ENCODE peak calls at places on chromosomes 7 and 10, in six cellular contexts. C is activated CD4-positive, alpha-beta T cell treated with anti-CD3 and anti-CD28 coated beads, Interleukin-2, amount 10 ng/mL, durations not matched to agents 7 days and 5 days; V is HTR-8/SVneo; I is activated naive CD4-positive, alpha-beta T cell; D is stimulated activated CD4-positive, alpha-beta T cell treated with anti-CD3 and anti-CD28 coated beads, Interleukin-12 subunit alpha, Interleukin-12 subunit beta, amount 100 ng/mL, for 4 hours; B is T-helper 2 cell. X is an unnamed sample.

GRCh38 chr7:31735991-31736982 is 49.3 kb downstream of the PPP1R17 start:
- DNase-seq in D (no peak), C (no peak), I (no peak), B (peak; percentile 3), V (peak; percentile 61), X (peak; percentile 76)

GRCh38 chr7:116576350-116577319 is 51.8 kb downstream of the CAV1 start:
- DNase-seq in V (peak; percentile 25), I (no peak), C (no peak), D (no peak), B (no peak), X (no peak)

GRCh38 chr7:158284121-158284520 is 303.5 kb downstream of the PTPRN2 start:
- DNase-seq in D (no peak), B (no peak), C (no peak), I (no peak), V (no peak), X (no peak)

GRCh38 chr10:90443342-90443741 is 414.5 kb downstream of the HTR7 start:
- DNase-seq in V (no peak), D (no peak), I (no peak), B (no peak), C (no peak), X (no peak)

GRCh38 chr10:86413046-86413728 is 46.6 kb upstream of the GRID1 start:
- DNase-seq in B (peak; percentile 84), V (no peak), C (peak; percentile 48), I (no peak), D (no peak), X (no peak)

GRCh38 chr7:90520484-90520883 is 51.0 kb downstream of the PTTG1IP2 start:
- DNase-seq in B (peak; percentile 1), D (no peak), I (no peak), V (no peak), C (no peak), X (no peak)

GRCh38 chr7:31487476-31487875 is 26.4 kb upstream of the ITPRID1 start:
- DNase-seq in D (no peak), B (no peak), C (no peak), I (no peak), V (no peak), X (no peak)

GRCh38 chr7:113677811-113678210 is 241.0 kb downstream of the PPP1R3A start:
- DNase-seq in V (no peak), C (no peak), B (no peak), D (no peak), I (no peak), X (no peak)

GRCh38 chr7:72196176-72196575 is 216.0 kb downstream of the CALN1 start:
- DNase-seq in I (no peak), B (no peak), D (no peak), C (no peak), V (no peak), X (no peak)

GRCh38 chr7:151025924-151026671 is 1.8 kb upstream of the ATG9B start:
- DNase-seq in C (no peak), I (no peak), B (no peak), V (no peak), D (no peak), X (no peak)

GRCh38 chr7:140059288-140060242 is 3.2 kb downstream of the PARP12 start:
- DNase-seq in B (peak; percentile 62), I (peak; percentile 17), V (peak; percentile 41), C (peak; percentile 20), D (peak; percentile 31), X (no peak)

GRCh38 chr10:93461124-93461806 is 20.9 kb downstream of the MYOF start:
- DNase-seq in V (no peak), I (no peak), C (no peak), D (no peak), B (no peak), X (no peak)

GRCh38 chr10:17088118-17088806 is 41.3 kb downstream of the CUBN start:
- DNase-seq in V (no peak), D (no peak), I (no peak), B (no peak), C (no peak), X (no peak)

GRCh38 chr10:43322769-43323168 is 48.7 kb upstream of the FXYD4 start:
- DNase-seq in B (peak; percentile 91), C (peak; percentile 84), V (no peak), D (peak; percentile 77), I (peak; percentile 57), X (peak; percentile 98)

GRCh38 chr10:11797281-11797680 is 25.9 kb upstream of the PROSER2 start:
- DNase-seq in B (no peak), C (no peak), I (no peak), V (no peak), D (no peak), X (no peak)

GRCh38 chr10:95333997-95334792 is 43.4 kb upstream of the PDLIM1 start:
- DNase-seq in C (no peak), D (no peak), V (peak; percentile 77), I (no peak), B (no peak), X (no peak)

GRCh38 chr10:88122145-88122544 is 258.7 kb downstream of the PTEN start:
- DNase-seq in D (no peak), B (no peak), I (no peak), V (no peak), C (no peak), X (no peak)

GRCh38 chr7:101913876-101914275 is 96.5 kb downstream of the CUX1 start:
- DNase-seq in V (no peak), C (no peak), B (no peak), I (no peak), D (no peak), X (no peak)

GRCh38 chr10:131168238-131168875 is 143.2 kb downstream of the TCERG1L start:
- DNase-seq in I (no peak), D (no peak), C (no peak), B (no peak), V (no peak), X (no peak)

GRCh38 chr10:103812004-103812403 is 43.4 kb downstream of the SH3PXD2A start:
- DNase-seq in D (no peak), B (no peak), I (no peak), C (no peak), V (no peak), X (no peak)

GRCh38 chr10:68088744-68089143 is 13.7 kb upstream of the HERC4 start:
- DNase-seq in C (no peak), B (peak; percentile 62), I (no peak), V (no peak), D (no peak), X (no peak)

GRCh38 chr10:105149371-105149871 is 508.3 kb downstream of the SORCS3 start:
- DNase-seq in V (no peak), C (no peak), B (no peak), D (no peak), I (no peak), X (no peak)

GRCh38 chr7:131329176-131329570 is 1.5 kb downstream of the MKLN1 start:
- DNase-seq in I (no peak), D (no peak), C (no peak), V (no peak), B (no peak), X (no peak)

GRCh38 chr7:8724080-8724718 is 290.8 kb downstream of the NXPH1 start:
- DNase-seq in B (peak; percentile 17), C (peak; percentile 26), I (no peak), V (peak; percentile 22), D (no peak), X (peak; percentile 69)

GRCh38 chr10:112950714-112951348 is 784 bp downstream of the TCF7L2 start:
- DNase-seq in V (no peak), I (no peak), B (peak; percentile 7), C (no peak), D (no peak), X (no peak)

GRCh38 chr10:51022933-51023585 is 51.2 kb upstream of the PRKG1 start:
- DNase-seq in B (no peak), I (no peak), C (no peak), V (no peak), D (no peak), X (no peak)